ENCODE peak calls at places on chromosomes 5 and 9, in four cellular contexts. Q is GM12878, Y is K562, L is H1. T is an unnamed sample.

GRCh38 chr5:98031926-98032325 is 741.5 kb upstream of the RGMB start:
- DNase-seq in Q (no peak), Y (no peak), L (no peak), T (no peak)

GRCh38 chr5:135139397-135140134 is 105.5 kb upstream of the PITX1 start:
- DNase-seq in Q (no peak), Y (peak), L (no peak), T (peak)

GRCh38 chr5:6383376-6383775 is 5.0 kb upstream of the MED10 start:
- DNase-seq in Q (no peak), Y (no peak), L (no peak), T (peak)

GRCh38 chr9:5762421-5762820 is 70.5 kb downstream of the ERMP1 start:
- DNase-seq in Q (no peak), Y (no peak), L (no peak), T (no peak)

GRCh38 chr5:180130876-180131740 is 59.5 kb upstream of the RNF130 start:
- DNase-seq in Q (no peak), Y (no peak), L (no peak), T (no peak)

GRCh38 chr5:143494162-143494561 is 90.7 kb upstream of the NR3C1 start:
- DNase-seq in Q (no peak), Y (no peak), L (no peak), T (no peak)

GRCh38 chr5:9301200-9301599 is 244.7 kb downstream of the SEMA5A start:
- DNase-seq in Q (no peak), Y (no peak), L (no peak), T (no peak)

GRCh38 chr5:132022737-132023136 is 11.3 kb upstream of the ACSL6 start:
- DNase-seq in Q (no peak), Y (peak), L (no peak), T (no peak)

GRCh38 chr5:55441107-55441771 is 93.5 kb downstream of the PLPP1 start:
- DNase-seq in Q (no peak), Y (no peak), L (no peak), T (no peak)

GRCh38 chr9:21552244-21552825 is 70.2 kb upstream of the IFNE start:
- DNase-seq in Q (no peak), Y (no peak), L (no peak), T (no peak)

GRCh38 chr9:69307446-69308216 is 17.4 kb upstream of the ENTREP1 start:
- DNase-seq in Q (no peak), Y (no peak), L (peak), T (no peak)

GRCh38 chr9:114958021-114958846 is 27.8 kb upstream of the TNFSF8 start:
- DNase-seq in Q (no peak), Y (no peak), L (no peak), T (no peak)

GRCh38 chr5:105905392-105905791 is 1765.3 kb downstream of the EFNA5 start:
- DNase-seq in Q (no peak), Y (no peak), L (no peak), T (no peak)

GRCh38 chr9:133058051-133058450 is 3.7 kb upstream of the CEL start:
- DNase-seq in Q (no peak), Y (no peak), L (no peak), T (no peak)

GRCh38 chr5:181087309-181087708 is 43.7 kb downstream of the OR2V1 start:
- DNase-seq in Q (no peak), Y (no peak), L (no peak), T (no peak)

GRCh38 chr9:128145951-128146351 is 3.3 kb upstream of the LCN2 start:
- DNase-seq in Q (no peak), Y (no peak), L (no peak), T (no peak)

GRCh38 chr9:5783982-5784381 is 48.9 kb downstream of the ERMP1 start:
- DNase-seq in Q (no peak), Y (no peak), L (no peak), T (peak)

GRCh38 chr5:45376463-45376862 is 319.7 kb downstream of the HCN1 start:
- DNase-seq in Q (no peak), Y (no peak), L (no peak), T (no peak)

GRCh38 chr5:171449426-171449825 is 30.0 kb downstream of the FGF18 start:
- DNase-seq in Q (no peak), Y (no peak), L (no peak), T (no peak)

GRCh38 chr9:121670447-121670846 is 19.0 kb downstream of the DAB2IP start:
- DNase-seq in Q (no peak), Y (no peak), L (no peak), T (no peak)

GRCh38 chr5:133259199-133259997 is 207.6 kb downstream of the HSPA4 start:
- DNase-seq in Q (no peak), Y (no peak), L (no peak), T (no peak)

GRCh38 chr5:6633469-6634326 is 458 bp downstream of the SRD5A1 start:
- DNase-seq in Q (no peak), Y (peak), L (no peak), T (no peak)

GRCh38 chr5:84301535-84301934 is 83.1 kb downstream of the EDIL3 start:
- DNase-seq in Q (no peak), Y (no peak), L (no peak), T (no peak)

GRCh38 chr9:125659201-125659840 is 47.7 kb downstream of the MAPKAP1 start:
- DNase-seq in Q (no peak), Y (no peak), L (no peak), T (no peak)

GRCh38 chr9:4666042-4666699 is at the start of gene SPATA6L:
- DNase-seq in Q (no peak), Y (no peak), L (no peak), T (peak)

GRCh38 chr9:86098793-86099694 is at the start of gene GOLM1:
- DNase-seq in Q (no peak), Y (peak), L (no peak), T (no peak)

GRCh38 chr9:899440-900184 is 58.1 kb downstream of the DMRT1 start:
- DNase-seq in Q (peak), Y (no peak), L (no peak), T (no peak)

GRCh38 chr5:168903082-168903481 is 323.9 kb upstream of the PANK3 start:
- DNase-seq in Q (no peak), Y (no peak), L (no peak), T (no peak)

GRCh38 chr9:72322259-72322658 is 42.7 kb downstream of the ZFAND5 start:
- DNase-seq in Q (no peak), Y (no peak), L (no peak), T (no peak)

GRCh38 chr9:136673970-136674785 is 11.5 kb downstream of the EGFL7 start:
- DNase-seq in Q (no peak), Y (peak), L (no peak), T (no peak)

GRCh38 chr5:107047048-107047447 is 623.7 kb downstream of the EFNA5 start:
- DNase-seq in Q (no peak), Y (no peak), L (no peak), T (no peak)

GRCh38 chr5:58019614-58020013 is 440.3 kb downstream of the PLK2 start:
- DNase-seq in Q (no peak), Y (peak), L (no peak), T (no peak)

GRCh38 chr5:81698806-81699205 is 52.1 kb downstream of the SSBP2 start:
- DNase-seq in Q (no peak), Y (no peak), L (no peak), T (no peak)

GRCh38 chr5:133870661-133871060 is 97.8 kb downstream of the C5orf15 start:
- DNase-seq in Q (no peak), Y (no peak), L (no peak), T (no peak)

GRCh38 chr9:98915599-98915998 is 28.1 kb upstream of the COL15A1 start:
- DNase-seq in Q (no peak), Y (no peak), L (no peak), T (no peak)

GRCh38 chr5:114325552-114325951 is 36.3 kb upstream of the KCNN2 start:
- DNase-seq in Q (no peak), Y (no peak), L (no peak), T (no peak)

GRCh38 chr5:35811108-35811741 is 45.5 kb upstream of the IL7R start:
- DNase-seq in Q (no peak), Y (no peak), L (no peak), T (no peak)

GRCh38 chr5:30041831-30042385 is 1151.6 kb upstream of the CDH6 start:
- DNase-seq in Q (no peak), Y (no peak), L (no peak), T (no peak)

GRCh38 chr5:140142802-140143201 is 17.1 kb downstream of the IGIP start:
- DNase-seq in Q (no peak), Y (no peak), L (no peak), T (no peak)
- TF ChIP-seq KDM1A in Q (no peak), Y (no peak), L (no peak), T (no peak)

GRCh38 chr5:127409236-127409921 is 108.1 kb upstream of the PRRC1 start:
- DNase-seq in Q (no peak), Y (no peak), L (no peak), T (no peak)
- TF ChIP-seq ATF2 in Q (no peak), Y (no peak), L (no peak), T (no peak)

DNA sequence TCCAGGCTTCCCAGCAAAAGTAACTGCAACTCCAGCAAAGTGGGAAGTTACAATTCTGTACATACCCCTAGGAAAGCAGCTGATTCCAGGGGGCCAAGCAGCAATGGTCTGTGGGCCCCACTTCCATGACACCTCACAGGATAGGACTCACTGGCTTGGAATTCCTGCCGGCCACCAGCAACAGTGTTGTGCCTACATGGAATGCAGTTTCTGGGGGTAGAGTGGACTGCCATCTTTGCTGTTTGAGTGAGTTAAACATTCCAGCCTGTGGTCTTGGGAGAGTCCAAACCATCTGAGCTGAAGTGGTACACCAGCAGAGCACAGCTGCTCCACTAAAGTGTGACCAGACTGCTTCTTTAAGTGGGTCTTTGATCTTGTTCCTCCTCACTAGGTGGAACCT is 13.4 kb upstream of the FBN2 start:
- DNase-seq in Q (no peak), Y (no peak), L (no peak), T (no peak)
- TF ChIP-seq KDM1A in Q (no peak), Y (no peak), L (no peak), T (no peak)

GRCh38 chr9:112170235-112170634 is 4.9 kb downstream of the SUSD1 start:
- DNase-seq in Q (no peak), Y (peak), L (no peak), T (no peak)
- TF ChIP-seq ATF2 in Q (no peak), Y (no peak), L (no peak), T (no peak)